ENCODE peak calls at places on chromosomes 12 and 14, in six cellular contexts. One of them, this sample, is unnamed. For H3K4me1, the result is how much of the 10 kb centered on the place peaks cover.

GRCh38 chr12:99806304-99806703 is 158.8 kb downstream of the GARIN6 start:
- DNase-seq in tibial artery: no peak
- DNase-seq in spleen: no peak
- DNase-seq in stomach: no peak
- DNase-seq in BE2C: no peak
- DNase-seq in endodermal cell: no peak
- DNase-seq in this sample: no peak

GRCh38 chr12:103955811-103956514 is 9.7 kb upstream of the TDG start:
- DNase-seq in tibial artery: no peak
- DNase-seq in spleen: no peak
- DNase-seq in stomach: no peak
- DNase-seq in BE2C: no peak
- DNase-seq in endodermal cell: peak
- DNase-seq in this sample: no peak

GRCh38 chr12:27969901-27970390 is 2.6 kb downstream of the PTHLH start:
- DNase-seq in tibial artery: peak
- DNase-seq in spleen: peak
- DNase-seq in stomach: peak
- DNase-seq in BE2C: peak
- DNase-seq in endodermal cell: peak
- DNase-seq in this sample: peak

GRCh38 chr12:75815756-75816155 is 215.8 kb downstream of the PHLDA1 start:
- DNase-seq in tibial artery: no peak
- DNase-seq in spleen: no peak
- DNase-seq in stomach: no peak
- DNase-seq in BE2C: no peak
- DNase-seq in endodermal cell: no peak
- DNase-seq in this sample: no peak

GRCh38 chr12:67415473-67415872 is 146.3 kb downstream of the CAND1 start:
- DNase-seq in tibial artery: no peak
- DNase-seq in spleen: no peak
- DNase-seq in stomach: no peak
- DNase-seq in BE2C: no peak
- DNase-seq in endodermal cell: peak
- DNase-seq in this sample: peak

GRCh38 chr14:37089410-37089809 is 83.0 kb downstream of the SLC25A21 start:
- DNase-seq in tibial artery: no peak
- DNase-seq in spleen: no peak
- DNase-seq in stomach: no peak
- DNase-seq in BE2C: no peak
- DNase-seq in endodermal cell: no peak
- DNase-seq in this sample: peak

GRCh38 chr12:113467514-113468364 is 3.9 kb downstream of the LHX5 start:
- DNase-seq in tibial artery: no peak
- DNase-seq in spleen: no peak
- DNase-seq in stomach: no peak
- DNase-seq in BE2C: no peak
- DNase-seq in endodermal cell: peak
- DNase-seq in this sample: no peak

GRCh38 chr14:75646762-75647161 is 13.9 kb downstream of the ERG28 start:
- DNase-seq in tibial artery: no peak
- DNase-seq in spleen: no peak
- DNase-seq in stomach: no peak
- DNase-seq in BE2C: no peak
- DNase-seq in endodermal cell: no peak
- DNase-seq in this sample: no peak

GRCh38 chr14:51996148-51996746 is 6.9 kb downstream of the RTRAF start:
- DNase-seq in tibial artery: no peak
- DNase-seq in spleen: no peak
- DNase-seq in stomach: no peak
- DNase-seq in BE2C: no peak
- DNase-seq in endodermal cell: no peak
- DNase-seq in this sample: peak

GRCh38 chr12:45726594-45727300 is 2.8 kb upstream of the ARID2 start:
- DNase-seq in tibial artery: peak
- DNase-seq in spleen: peak
- DNase-seq in stomach: peak
- DNase-seq in BE2C: peak
- DNase-seq in endodermal cell: no peak
- DNase-seq in this sample: peak

GRCh38 chr12:71710276-71711125 is 24.6 kb downstream of the TMEM19 start:
- DNase-seq in tibial artery: no peak
- DNase-seq in spleen: no peak
- DNase-seq in stomach: no peak
- DNase-seq in BE2C: no peak
- DNase-seq in endodermal cell: no peak
- DNase-seq in this sample: peak

GRCh38 chr12:69824028-69824427 is 999 bp upstream of the MYRFL start:
- DNase-seq in tibial artery: no peak
- DNase-seq in spleen: no peak
- DNase-seq in stomach: no peak
- DNase-seq in BE2C: no peak
- DNase-seq in endodermal cell: no peak
- DNase-seq in this sample: no peak

GRCh38 chr14:59530349-59530748 is 46.0 kb downstream of the JKAMP start:
- DNase-seq in tibial artery: no peak
- DNase-seq in spleen: no peak
- DNase-seq in stomach: no peak
- DNase-seq in BE2C: no peak
- DNase-seq in endodermal cell: no peak
- DNase-seq in this sample: no peak

GRCh38 chr12:31034372-31034771 is 39.3 kb upstream of the DDX11 start:
- DNase-seq in tibial artery: no peak
- DNase-seq in spleen: no peak
- DNase-seq in stomach: no peak
- DNase-seq in BE2C: no peak
- DNase-seq in endodermal cell: peak
- DNase-seq in this sample: no peak

GRCh38 chr12:41919526-41920305 is 225.0 kb downstream of the GXYLT1 start:
- DNase-seq in tibial artery: no peak
- DNase-seq in spleen: no peak
- DNase-seq in stomach: no peak
- DNase-seq in BE2C: no peak
- DNase-seq in endodermal cell: no peak
- DNase-seq in this sample: peak

GRCh38 chr14:88879016-88879415 is 54.6 kb downstream of the TTC8 start:
- DNase-seq in tibial artery: no peak
- DNase-seq in spleen: no peak
- DNase-seq in stomach: no peak
- DNase-seq in BE2C: no peak
- DNase-seq in endodermal cell: no peak
- DNase-seq in this sample: no peak

GRCh38 chr14:101980700-101981099 is 16.3 kb downstream of the DYNC1H1 start:
- DNase-seq in tibial artery: peak
- DNase-seq in spleen: no peak
- DNase-seq in stomach: peak
- DNase-seq in BE2C: no peak
- DNase-seq in endodermal cell: no peak
- DNase-seq in this sample: peak

GRCh38 chr12:13195848-13196301 is 651 bp upstream of the EMP1 start:
- DNase-seq in tibial artery: no peak
- DNase-seq in spleen: no peak
- DNase-seq in stomach: no peak
- DNase-seq in BE2C: no peak
- DNase-seq in endodermal cell: no peak
- DNase-seq in this sample: no peak

GRCh38 chr12:106629797-106630669 is 47.2 kb downstream of the RFX4 start:
- DNase-seq in tibial artery: no peak
- DNase-seq in spleen: no peak
- DNase-seq in stomach: no peak
- DNase-seq in BE2C: no peak
- DNase-seq in endodermal cell: no peak
- DNase-seq in this sample: no peak

GRCh38 chr12:67280088-67280487 is 10.9 kb downstream of the CAND1 start:
- DNase-seq in tibial artery: no peak
- DNase-seq in spleen: no peak
- DNase-seq in stomach: no peak
- DNase-seq in BE2C: no peak
- DNase-seq in endodermal cell: no peak
- DNase-seq in this sample: no peak

GRCh38 chr14:54617467-54617866 is 50.5 kb downstream of the SAMD4A start:
- DNase-seq in tibial artery: no peak
- DNase-seq in spleen: no peak
- DNase-seq in stomach: no peak
- DNase-seq in BE2C: no peak
- DNase-seq in endodermal cell: no peak
- DNase-seq in this sample: no peak

GRCh38 chr12:459430-460258 is at the start of gene B4GALNT3:
- DNase-seq in tibial artery: peak
- DNase-seq in spleen: peak
- DNase-seq in stomach: peak
- DNase-seq in BE2C: peak
- DNase-seq in endodermal cell: peak
- DNase-seq in this sample: peak

GRCh38 chr12:30968211-30968610 is 41.7 kb downstream of the TSPAN11 start:
- DNase-seq in tibial artery: no peak
- DNase-seq in spleen: peak
- DNase-seq in stomach: no peak
- DNase-seq in BE2C: no peak
- DNase-seq in endodermal cell: no peak
- DNase-seq in this sample: no peak

GRCh38 chr14:74975059-74975810 is 19.8 kb upstream of the PGF start:
- DNase-seq in tibial artery: peak
- DNase-seq in spleen: no peak
- DNase-seq in stomach: no peak
- DNase-seq in BE2C: peak
- DNase-seq in endodermal cell: no peak
- DNase-seq in this sample: no peak

GRCh38 chr12:49357099-49357678 is 10.1 kb upstream of the SPATS2 start:
- DNase-seq in tibial artery: no peak
- DNase-seq in spleen: no peak
- DNase-seq in stomach: no peak
- DNase-seq in BE2C: no peak
- DNase-seq in endodermal cell: peak
- DNase-seq in this sample: peak

GRCh38 chr12:47698631-47699030 is 7.2 kb downstream of the RPAP3 start:
- DNase-seq in tibial artery: no peak
- DNase-seq in spleen: no peak
- DNase-seq in stomach: no peak
- DNase-seq in BE2C: no peak
- DNase-seq in endodermal cell: no peak
- DNase-seq in this sample: no peak
- TF ChIP-seq CTCF in tibial artery: no peak
- TF ChIP-seq CTCF in spleen: no peak
- TF ChIP-seq CTCF in stomach: no peak
- TF ChIP-seq CTCF in BE2C: no peak
- TF ChIP-seq CTCF in endodermal cell: no peak
- TF ChIP-seq CTCF in this sample: no peak

GRCh38 chr12:47754881-47755280 is 3.8 kb downstream of the RAPGEF3 start:
- DNase-seq in tibial artery: no peak
- DNase-seq in spleen: peak
- DNase-seq in stomach: peak
- DNase-seq in BE2C: no peak
- DNase-seq in endodermal cell: peak
- DNase-seq in this sample: no peak

GRCh38 chr12:47752552-47752951 is 6.1 kb downstream of the RAPGEF3 start:
- DNase-seq in tibial artery: no peak
- DNase-seq in spleen: no peak
- DNase-seq in stomach: no peak
- DNase-seq in BE2C: no peak
- DNase-seq in endodermal cell: no peak
- DNase-seq in this sample: no peak

GRCh38 chr12:47753021-47754001 is 5.4 kb downstream of the RAPGEF3 start:
- DNase-seq in tibial artery: peak
- DNase-seq in spleen: peak
- DNase-seq in stomach: peak
- DNase-seq in BE2C: peak
- DNase-seq in endodermal cell: peak
- DNase-seq in this sample: no peak

GRCh38 chr12:47755655-47756562 is 2.8 kb downstream of the RAPGEF3 start:
- DNase-seq in tibial artery: no peak
- DNase-seq in spleen: peak
- DNase-seq in stomach: peak
- DNase-seq in BE2C: no peak
- DNase-seq in endodermal cell: no peak
- DNase-seq in this sample: no peak

DNA sequence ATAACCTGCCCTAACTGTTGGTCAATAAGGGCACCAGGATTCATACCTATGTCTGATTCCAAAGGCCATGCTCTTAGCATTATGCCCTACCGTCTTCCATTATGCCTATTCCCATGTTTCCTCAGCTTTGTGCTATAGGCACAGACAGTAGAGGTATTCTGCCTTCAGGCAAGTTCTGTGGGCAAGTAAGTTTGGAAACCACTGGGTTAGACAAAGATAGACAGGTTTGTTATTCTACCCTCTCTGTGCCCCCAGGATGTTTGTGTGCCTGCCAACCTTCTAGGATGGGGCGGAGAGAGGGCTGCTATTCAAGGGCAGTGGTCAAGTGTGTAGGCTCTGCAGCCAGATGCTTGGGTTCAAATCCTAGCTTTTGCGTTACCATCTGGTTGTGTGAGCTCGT is 4.6 kb downstream of the RAPGEF3 start:
- DNase-seq in tibial artery: no peak
- DNase-seq in spleen: no peak
- DNase-seq in stomach: no peak
- DNase-seq in BE2C: no peak
- DNase-seq in endodermal cell: no peak
- DNase-seq in this sample: no peak
- H3K4me1 ChIP-seq in tibial artery: under half
- H3K4me1 ChIP-seq in spleen: half or more
- H3K4me1 ChIP-seq in stomach: half or more
- H3K4me1 ChIP-seq in BE2C: half or more
- H3K4me1 ChIP-seq in endodermal cell: under half
- H3K4me1 ChIP-seq in this sample: under half

GRCh38 chr14:100585448-100586152 is 1.6 kb downstream of the BEGAIN start:
- DNase-seq in tibial artery: peak
- DNase-seq in spleen: peak
- DNase-seq in stomach: no peak
- DNase-seq in BE2C: no peak
- DNase-seq in endodermal cell: peak
- DNase-seq in this sample: no peak

GRCh38 chr14:100586153-100586519 is 1.1 kb downstream of the BEGAIN start:
- DNase-seq in tibial artery: peak
- DNase-seq in spleen: peak
- DNase-seq in stomach: no peak
- DNase-seq in BE2C: peak
- DNase-seq in endodermal cell: no peak
- DNase-seq in this sample: no peak

GRCh38 chr14:100583245-100583644 is 4.0 kb downstream of the BEGAIN start:
- DNase-seq in tibial artery: no peak
- DNase-seq in spleen: no peak
- DNase-seq in stomach: no peak
- DNase-seq in BE2C: no peak
- DNase-seq in endodermal cell: no peak
- DNase-seq in this sample: no peak

GRCh38 chr14:100582496-100583165 is 4.6 kb downstream of the BEGAIN start:
- DNase-seq in tibial artery: peak
- DNase-seq in spleen: peak
- DNase-seq in stomach: no peak
- DNase-seq in BE2C: peak
- DNase-seq in endodermal cell: peak
- DNase-seq in this sample: no peak

GRCh38 chr14:100584056-100585031 is 2.9 kb downstream of the BEGAIN start:
- DNase-seq in tibial artery: peak
- DNase-seq in spleen: peak
- DNase-seq in stomach: no peak
- DNase-seq in BE2C: peak
- DNase-seq in endodermal cell: peak
- DNase-seq in this sample: no peak
- TF ChIP-seq CTCF in tibial artery: no peak
- TF ChIP-seq CTCF in spleen: no peak
- TF ChIP-seq CTCF in stomach: no peak
- TF ChIP-seq CTCF in BE2C: no peak
- TF ChIP-seq CTCF in endodermal cell: no peak
- TF ChIP-seq CTCF in this sample: no peak

GRCh38 chr14:68544150-68544892 is 248.5 kb downstream of the ZFP36L1 start:
- DNase-seq in tibial artery: peak
- DNase-seq in spleen: no peak
- DNase-seq in stomach: peak
- DNase-seq in BE2C: no peak
- DNase-seq in endodermal cell: no peak
- DNase-seq in this sample: peak
- H3K4me1 ChIP-seq in tibial artery: under half
- H3K4me1 ChIP-seq in spleen: under half
- H3K4me1 ChIP-seq in stomach: under half
- H3K4me1 ChIP-seq in BE2C: under half
- H3K4me1 ChIP-seq in endodermal cell: under half
- H3K4me1 ChIP-seq in this sample: under half